ENCODE peak calls at places on chromosomes 11 and 22, in five cellular contexts. One of them, this sample, is unnamed.
A peak's percentile ranks its signal among the peaks of the same experiment; 100 is the strongest.

GRCh38 chr11:119783466-119784400 is 54.7 kb upstream of the NECTIN1 start:
- DNase-seq in body of pancreas: no peak
- DNase-seq in PC-9: no peak
- DNase-seq in gastrocnemius medialis: no peak
- DNase-seq in pancreas: no peak
- DNase-seq in this sample: peak; percentile 10

GRCh38 chr22:28395920-28396447 is 283.7 kb downstream of the TTC28 start:
- DNase-seq in PC-9: no peak
- DNase-seq in gastrocnemius medialis: no peak
- DNase-seq in body of pancreas: no peak
- DNase-seq in pancreas: no peak
- DNase-seq in this sample: no peak

GRCh38 chr11:113283881-113284280 is 30.5 kb upstream of the TTC12 start:
- DNase-seq in PC-9: no peak
- DNase-seq in pancreas: no peak
- DNase-seq in body of pancreas: no peak
- DNase-seq in gastrocnemius medialis: no peak
- DNase-seq in this sample: no peak

GRCh38 chr11:67504023-67504949 is 877 bp downstream of the PITPNM1 start:
- DNase-seq in gastrocnemius medialis: no peak
- DNase-seq in PC-9: no peak
- DNase-seq in body of pancreas: peak; percentile 34
- DNase-seq in pancreas: peak; percentile 80
- DNase-seq in this sample: no peak

GRCh38 chr11:93504110-93505095 is 38.8 kb downstream of the SMCO4 start:
- DNase-seq in body of pancreas: no peak
- DNase-seq in PC-9: no peak
- DNase-seq in pancreas: no peak
- DNase-seq in gastrocnemius medialis: no peak
- DNase-seq in this sample: no peak

GRCh38 chr11:115613986-115614625 is 109.9 kb upstream of the CADM1 start:
- DNase-seq in gastrocnemius medialis: no peak
- DNase-seq in PC-9: no peak
- DNase-seq in pancreas: no peak
- DNase-seq in body of pancreas: no peak
- DNase-seq in this sample: peak; percentile 69

GRCh38 chr22:39130892-39131855 is 21.3 kb downstream of the CBX7 start:
- DNase-seq in body of pancreas: peak; percentile 22
- DNase-seq in pancreas: no peak
- DNase-seq in gastrocnemius medialis: no peak
- DNase-seq in PC-9: no peak
- DNase-seq in this sample: no peak

GRCh38 chr11:105108247-105108646 is 31.3 kb downstream of the CARD18 start:
- DNase-seq in PC-9: no peak
- DNase-seq in gastrocnemius medialis: no peak
- DNase-seq in body of pancreas: no peak
- DNase-seq in pancreas: no peak
- DNase-seq in this sample: no peak

GRCh38 chr11:91749231-91749630 is 475.4 kb upstream of the FAT3 start:
- DNase-seq in PC-9: peak; percentile 73
- DNase-seq in pancreas: no peak
- DNase-seq in body of pancreas: no peak
- DNase-seq in gastrocnemius medialis: no peak
- DNase-seq in this sample: peak; percentile 2

GRCh38 chr11:17529814-17530162 is 14.4 kb downstream of the USH1C start:
- DNase-seq in gastrocnemius medialis: no peak
- DNase-seq in pancreas: no peak
- DNase-seq in body of pancreas: no peak
- DNase-seq in PC-9: no peak
- DNase-seq in this sample: no peak

GRCh38 chr11:2587976-2588748 is 111.6 kb downstream of the KCNQ1OT1 start:
- DNase-seq in PC-9: no peak
- DNase-seq in gastrocnemius medialis: no peak
- DNase-seq in pancreas: peak; percentile 46
- DNase-seq in body of pancreas: no peak
- DNase-seq in this sample: no peak

GRCh38 chr11:62433553-62434301 is 14.9 kb downstream of the SCGB1A1 start:
- DNase-seq in gastrocnemius medialis: no peak
- DNase-seq in PC-9: no peak
- DNase-seq in body of pancreas: peak; percentile 35
- DNase-seq in pancreas: no peak
- DNase-seq in this sample: no peak
- H3K27ac ChIP-seq in gastrocnemius medialis: peak overlapping the region; percentile 64
- H3K27ac ChIP-seq in PC-9: no peak overlapping the region
- H3K27ac ChIP-seq in body of pancreas: no peak overlapping the region
- H3K27ac ChIP-seq in pancreas: no peak overlapping the region
- H3K27ac ChIP-seq in this sample: no peak overlapping the region

GRCh38 chr11:14022821-14023220 is 60.3 kb downstream of the SPON1 start:
- DNase-seq in PC-9: no peak
- DNase-seq in body of pancreas: no peak
- DNase-seq in pancreas: no peak
- DNase-seq in gastrocnemius medialis: no peak
- DNase-seq in this sample: no peak
- H3K27ac ChIP-seq in PC-9: peak overlapping the region; percentile 37
- H3K27ac ChIP-seq in body of pancreas: no peak overlapping the region
- H3K27ac ChIP-seq in pancreas: no peak overlapping the region
- H3K27ac ChIP-seq in gastrocnemius medialis: no peak overlapping the region
- H3K27ac ChIP-seq in this sample: no peak overlapping the region

GRCh38 chr11:130609121-130610035 is 160.9 kb downstream of the ADAMTS15 start:
- DNase-seq in gastrocnemius medialis: peak; percentile 88
- DNase-seq in pancreas: no peak
- DNase-seq in body of pancreas: peak; percentile 66
- DNase-seq in PC-9: no peak
- DNase-seq in this sample: no peak
- H3K27ac ChIP-seq in gastrocnemius medialis: peak overlapping the region; percentile 76
- H3K27ac ChIP-seq in pancreas: no peak overlapping the region
- H3K27ac ChIP-seq in body of pancreas: no peak overlapping the region
- H3K27ac ChIP-seq in PC-9: no peak overlapping the region
- H3K27ac ChIP-seq in this sample: no peak overlapping the region

GRCh38 chr11:60942207-60942606 is 9.8 kb downstream of the SLC15A3 start:
- DNase-seq in body of pancreas: no peak
- DNase-seq in PC-9: peak; percentile 53
- DNase-seq in pancreas: no peak
- DNase-seq in gastrocnemius medialis: no peak
- DNase-seq in this sample: no peak
- H3K27ac ChIP-seq in body of pancreas: no peak overlapping the region
- H3K27ac ChIP-seq in PC-9: peak overlapping the region; percentile 74
- H3K27ac ChIP-seq in pancreas: no peak overlapping the region
- H3K27ac ChIP-seq in gastrocnemius medialis: no peak overlapping the region
- H3K27ac ChIP-seq in this sample: no peak overlapping the region

GRCh38 chr11:724733-725386 is 18.8 kb downstream of the EPS8L2 start:
- DNase-seq in body of pancreas: no peak
- DNase-seq in gastrocnemius medialis: no peak
- DNase-seq in pancreas: no peak
- DNase-seq in PC-9: no peak
- DNase-seq in this sample: no peak
- H3K27ac ChIP-seq in body of pancreas: no peak overlapping the region
- H3K27ac ChIP-seq in gastrocnemius medialis: no peak overlapping the region
- H3K27ac ChIP-seq in pancreas: no peak overlapping the region
- H3K27ac ChIP-seq in PC-9: no peak overlapping the region
- H3K27ac ChIP-seq in this sample: no peak overlapping the region

DNA sequence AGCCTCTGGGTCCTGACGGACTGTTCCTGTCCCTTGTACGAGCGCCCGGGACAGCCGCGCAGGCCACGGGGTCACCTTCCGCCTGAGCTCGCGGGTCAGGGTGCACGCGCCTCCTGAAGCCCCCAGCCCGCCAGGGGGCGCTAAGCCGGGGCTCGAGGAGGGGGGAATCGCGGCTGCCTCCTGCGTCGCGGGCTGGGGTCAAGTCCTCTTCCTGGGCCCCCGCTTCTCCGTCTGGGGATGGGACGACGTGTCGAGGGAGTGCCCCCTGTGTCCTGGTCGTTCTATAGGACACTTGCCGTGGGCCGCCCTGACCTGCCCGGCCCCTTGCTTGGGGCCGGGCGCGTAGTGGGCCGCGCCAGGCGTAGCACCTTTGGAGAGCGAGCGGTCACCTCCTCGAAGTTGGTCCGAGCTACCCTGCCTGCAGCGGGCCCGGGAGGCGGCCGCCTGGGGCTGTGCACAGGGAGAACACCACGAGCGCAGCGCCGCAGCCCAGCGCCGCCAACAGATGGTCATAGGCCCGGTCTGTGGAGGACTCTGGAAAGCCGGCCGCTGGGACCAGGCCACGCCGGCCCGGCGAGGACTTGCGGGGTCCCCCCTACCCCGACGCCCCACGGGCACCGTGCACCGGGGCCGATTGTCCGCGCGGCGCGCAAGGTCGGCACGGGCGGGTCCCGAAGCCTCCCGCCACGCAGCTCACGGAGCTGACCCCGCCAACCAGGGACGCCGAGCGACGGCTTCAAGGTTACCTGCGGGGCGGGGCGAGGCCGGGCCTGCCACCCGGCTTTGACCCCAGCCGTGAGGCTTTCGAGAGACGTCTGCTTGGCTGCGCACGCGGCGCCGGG is 2.7 kb upstream of the WNT11 start:
- DNase-seq in PC-9: peak; percentile 54
- DNase-seq in gastrocnemius medialis: peak; percentile 80
- DNase-seq in body of pancreas: peak; percentile 84
- DNase-seq in pancreas: peak; percentile 96
- DNase-seq in this sample: peak; percentile 29
- H3K27ac ChIP-seq in PC-9: no peak overlapping the region
- H3K27ac ChIP-seq in gastrocnemius medialis: peak overlapping the region; percentile 90
- H3K27ac ChIP-seq in body of pancreas: peak overlapping the region; percentile 79
- H3K27ac ChIP-seq in pancreas: peak overlapping the region; percentile 74
- H3K27ac ChIP-seq in this sample: no peak overlapping the region

DNA sequence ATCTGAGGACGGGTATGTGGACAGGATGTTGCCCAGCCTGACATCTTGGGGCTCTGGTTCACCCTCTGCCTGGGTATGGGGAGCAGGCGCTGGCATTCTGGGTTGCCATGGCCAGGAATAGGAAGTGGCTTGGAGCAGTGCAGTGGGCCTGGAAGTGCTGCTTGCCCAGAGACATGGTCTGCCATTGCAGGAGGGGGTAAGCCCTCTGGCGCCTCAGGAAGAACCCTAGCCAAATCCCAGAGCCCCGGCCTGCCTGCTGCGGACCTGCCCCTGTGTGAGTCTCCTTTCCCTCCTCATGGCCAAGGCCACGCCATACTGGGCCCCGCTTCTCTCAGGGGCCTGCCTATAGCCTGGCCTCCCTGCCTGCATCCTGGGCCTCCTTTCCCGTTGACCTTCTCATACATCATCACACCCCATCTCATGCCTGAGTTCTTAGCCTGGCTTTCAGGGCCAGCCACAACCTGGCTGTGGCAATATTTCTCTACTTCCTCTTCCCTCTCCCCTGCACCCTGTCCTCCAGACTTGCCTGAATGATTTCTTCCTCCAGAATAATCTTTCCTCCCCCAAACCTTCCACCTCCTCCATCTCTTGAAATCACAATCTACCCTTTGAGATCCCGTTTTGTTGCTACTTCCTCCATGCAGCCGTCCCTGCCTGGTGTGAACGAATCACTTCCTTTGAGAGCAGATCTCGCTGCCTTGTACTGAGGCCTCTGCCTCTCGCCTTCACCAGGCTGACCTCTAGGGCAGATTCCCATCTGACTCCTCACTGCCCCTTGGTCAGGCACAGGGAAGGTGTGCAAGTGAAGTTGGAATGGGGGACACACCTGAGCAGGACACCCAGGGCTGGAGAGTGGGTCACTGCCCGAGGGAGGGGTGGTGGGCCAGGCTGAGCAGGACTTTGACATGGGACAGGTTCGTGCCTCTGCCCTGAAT is 5.2 kb downstream of the CAPN5 start:
- DNase-seq in body of pancreas: no peak
- DNase-seq in gastrocnemius medialis: peak; percentile 7
- DNase-seq in pancreas: no peak
- DNase-seq in PC-9: no peak
- DNase-seq in this sample: no peak
- H3K27ac ChIP-seq in body of pancreas: no peak overlapping the region
- H3K27ac ChIP-seq in gastrocnemius medialis: no peak overlapping the region
- H3K27ac ChIP-seq in pancreas: no peak overlapping the region
- H3K27ac ChIP-seq in PC-9: no peak overlapping the region
- H3K27ac ChIP-seq in this sample: no peak overlapping the region

This sample was measured in foreskin keratinocyte.